ENCODE peak calls at places on chromosome 15, in ten cellular contexts. One of them, this sample, is unnamed.

GRCh38 chr15:31477301-31477700 is 150.7 kb downstream of the KLF13 start:
- DNase-seq in stimulated activated CD8-positive, alpha-beta memory T cell treated with anti-CD3 and anti-CD28 coated beads, Interleukin-2, amount 100 ng/mL, for 48 hours: no peak
- DNase-seq in mesendoderm: no peak
- DNase-seq in NCI-H748 treated with DMSO at 0.1 percent for 48 hours: no peak
- DNase-seq in lower leg skin: no peak
- DNase-seq in esophagus squamous epithelium: no peak
- DNase-seq in lower lobe of right lung: no peak
- DNase-seq in amygdala: no peak
- DNase-seq in effector CD4-positive, alpha-beta T cell: no peak
- DNase-seq in myocyte: no peak
- DNase-seq in this sample: no peak

GRCh38 chr15:93929375-93930094 is 301.8 kb upstream of the MCTP2 start:
- DNase-seq in myocyte: no peak
- DNase-seq in amygdala: no peak
- DNase-seq in stimulated activated CD8-positive, alpha-beta memory T cell treated with anti-CD3 and anti-CD28 coated beads, Interleukin-2, amount 100 ng/mL, for 48 hours: no peak
- DNase-seq in esophagus squamous epithelium: no peak
- DNase-seq in lower leg skin: peak; percentile 65
- DNase-seq in effector CD4-positive, alpha-beta T cell: no peak
- DNase-seq in NCI-H748 treated with DMSO at 0.1 percent for 48 hours: no peak
- DNase-seq in lower lobe of right lung: no peak
- DNase-seq in mesendoderm: peak; percentile 64
- DNase-seq in this sample: no peak

GRCh38 chr15:101439920-101440319 is 49.6 kb downstream of the PCSK6 start:
- DNase-seq in mesendoderm: no peak
- DNase-seq in lower lobe of right lung: no peak
- DNase-seq in NCI-H748 treated with DMSO at 0.1 percent for 48 hours: no peak
- DNase-seq in amygdala: no peak
- DNase-seq in esophagus squamous epithelium: no peak
- DNase-seq in effector CD4-positive, alpha-beta T cell: no peak
- DNase-seq in lower leg skin: no peak
- DNase-seq in stimulated activated CD8-positive, alpha-beta memory T cell treated with anti-CD3 and anti-CD28 coated beads, Interleukin-2, amount 100 ng/mL, for 48 hours: no peak
- DNase-seq in myocyte: no peak
- DNase-seq in this sample: no peak

GRCh38 chr15:77030042-77030927 is 35.4 kb downstream of the PSTPIP1 start:
- DNase-seq in lower lobe of right lung: peak; percentile 44
- DNase-seq in stimulated activated CD8-positive, alpha-beta memory T cell treated with anti-CD3 and anti-CD28 coated beads, Interleukin-2, amount 100 ng/mL, for 48 hours: no peak
- DNase-seq in effector CD4-positive, alpha-beta T cell: no peak
- DNase-seq in lower leg skin: no peak
- DNase-seq in mesendoderm: no peak
- DNase-seq in NCI-H748 treated with DMSO at 0.1 percent for 48 hours: no peak
- DNase-seq in esophagus squamous epithelium: no peak
- DNase-seq in myocyte: no peak
- DNase-seq in amygdala: no peak
- DNase-seq in this sample: no peak

GRCh38 chr15:59885832-59886231 is 118.3 kb upstream of the FOXB1 start:
- DNase-seq in amygdala: no peak
- DNase-seq in stimulated activated CD8-positive, alpha-beta memory T cell treated with anti-CD3 and anti-CD28 coated beads, Interleukin-2, amount 100 ng/mL, for 48 hours: no peak
- DNase-seq in myocyte: no peak
- DNase-seq in esophagus squamous epithelium: no peak
- DNase-seq in NCI-H748 treated with DMSO at 0.1 percent for 48 hours: peak; percentile 70
- DNase-seq in mesendoderm: no peak
- DNase-seq in effector CD4-positive, alpha-beta T cell: no peak
- DNase-seq in lower leg skin: no peak
- DNase-seq in lower lobe of right lung: no peak
- DNase-seq in this sample: peak; percentile 18

GRCh38 chr15:74468341-74469032 is 7.5 kb upstream of the UBL7 start:
- DNase-seq in amygdala: no peak
- DNase-seq in lower leg skin: no peak
- DNase-seq in mesendoderm: no peak
- DNase-seq in myocyte: no peak
- DNase-seq in stimulated activated CD8-positive, alpha-beta memory T cell treated with anti-CD3 and anti-CD28 coated beads, Interleukin-2, amount 100 ng/mL, for 48 hours: no peak
- DNase-seq in NCI-H748 treated with DMSO at 0.1 percent for 48 hours: no peak
- DNase-seq in esophagus squamous epithelium: no peak
- DNase-seq in lower lobe of right lung: no peak
- DNase-seq in effector CD4-positive, alpha-beta T cell: no peak
- DNase-seq in this sample: no peak

GRCh38 chr15:73851679-73852078 is 21.7 kb upstream of the TBC1D21 start:
- DNase-seq in amygdala: no peak
- DNase-seq in stimulated activated CD8-positive, alpha-beta memory T cell treated with anti-CD3 and anti-CD28 coated beads, Interleukin-2, amount 100 ng/mL, for 48 hours: peak; percentile 10
- DNase-seq in mesendoderm: peak; percentile 87
- DNase-seq in lower leg skin: no peak
- DNase-seq in lower lobe of right lung: no peak
- DNase-seq in effector CD4-positive, alpha-beta T cell: peak; percentile 6
- DNase-seq in myocyte: peak; percentile 79
- DNase-seq in NCI-H748 treated with DMSO at 0.1 percent for 48 hours: no peak
- DNase-seq in esophagus squamous epithelium: no peak
- DNase-seq in this sample: peak; percentile 51

GRCh38 chr15:62979252-62979651 is 63.3 kb upstream of the TPM1 start:
- DNase-seq in NCI-H748 treated with DMSO at 0.1 percent for 48 hours: no peak
- DNase-seq in mesendoderm: no peak
- DNase-seq in esophagus squamous epithelium: no peak
- DNase-seq in lower leg skin: no peak
- DNase-seq in amygdala: no peak
- DNase-seq in effector CD4-positive, alpha-beta T cell: no peak
- DNase-seq in lower lobe of right lung: no peak
- DNase-seq in stimulated activated CD8-positive, alpha-beta memory T cell treated with anti-CD3 and anti-CD28 coated beads, Interleukin-2, amount 100 ng/mL, for 48 hours: no peak
- DNase-seq in myocyte: no peak
- DNase-seq in this sample: no peak

GRCh38 chr15:32838820-32839219 is 121.0 kb downstream of the GREM1 start:
- DNase-seq in stimulated activated CD8-positive, alpha-beta memory T cell treated with anti-CD3 and anti-CD28 coated beads, Interleukin-2, amount 100 ng/mL, for 48 hours: no peak
- DNase-seq in effector CD4-positive, alpha-beta T cell: no peak
- DNase-seq in esophagus squamous epithelium: no peak
- DNase-seq in myocyte: peak; percentile 72
- DNase-seq in lower leg skin: peak; percentile 60
- DNase-seq in NCI-H748 treated with DMSO at 0.1 percent for 48 hours: peak; percentile 65
- DNase-seq in mesendoderm: no peak
- DNase-seq in amygdala: peak; percentile 67
- DNase-seq in lower lobe of right lung: no peak
- DNase-seq in this sample: peak; percentile 95

GRCh38 chr15:74212494-74212893 is 9.9 kb upstream of the STRA6 start:
- DNase-seq in NCI-H748 treated with DMSO at 0.1 percent for 48 hours: no peak
- DNase-seq in myocyte: no peak
- DNase-seq in amygdala: no peak
- DNase-seq in esophagus squamous epithelium: no peak
- DNase-seq in stimulated activated CD8-positive, alpha-beta memory T cell treated with anti-CD3 and anti-CD28 coated beads, Interleukin-2, amount 100 ng/mL, for 48 hours: no peak
- DNase-seq in mesendoderm: no peak
- DNase-seq in effector CD4-positive, alpha-beta T cell: no peak
- DNase-seq in lower leg skin: no peak
- DNase-seq in lower lobe of right lung: no peak
- DNase-seq in this sample: no peak

GRCh38 chr15:38378162-38378560 is 75.8 kb upstream of the FAM98B start:
- DNase-seq in esophagus squamous epithelium: no peak
- DNase-seq in lower lobe of right lung: peak; percentile 63
- DNase-seq in myocyte: peak; percentile 17
- DNase-seq in lower leg skin: no peak
- DNase-seq in effector CD4-positive, alpha-beta T cell: no peak
- DNase-seq in stimulated activated CD8-positive, alpha-beta memory T cell treated with anti-CD3 and anti-CD28 coated beads, Interleukin-2, amount 100 ng/mL, for 48 hours: no peak
- DNase-seq in amygdala: peak; percentile 51
- DNase-seq in NCI-H748 treated with DMSO at 0.1 percent for 48 hours: no peak
- DNase-seq in mesendoderm: no peak
- DNase-seq in this sample: no peak

GRCh38 chr15:56248276-56248675 is 4.6 kb upstream of the RFX7 start:
- DNase-seq in NCI-H748 treated with DMSO at 0.1 percent for 48 hours: no peak
- DNase-seq in esophagus squamous epithelium: no peak
- DNase-seq in stimulated activated CD8-positive, alpha-beta memory T cell treated with anti-CD3 and anti-CD28 coated beads, Interleukin-2, amount 100 ng/mL, for 48 hours: no peak
- DNase-seq in amygdala: no peak
- DNase-seq in mesendoderm: no peak
- DNase-seq in lower lobe of right lung: no peak
- DNase-seq in lower leg skin: no peak
- DNase-seq in myocyte: no peak
- DNase-seq in effector CD4-positive, alpha-beta T cell: no peak
- DNase-seq in this sample: no peak

GRCh38 chr15:72155021-72155621 is 36.9 kb downstream of the SENP8 start:
- DNase-seq in effector CD4-positive, alpha-beta T cell: no peak
- DNase-seq in myocyte: peak; percentile 64
- DNase-seq in esophagus squamous epithelium: no peak
- DNase-seq in amygdala: peak; percentile 39
- DNase-seq in mesendoderm: no peak
- DNase-seq in lower leg skin: peak; percentile 54
- DNase-seq in NCI-H748 treated with DMSO at 0.1 percent for 48 hours: peak; percentile 45
- DNase-seq in lower lobe of right lung: peak; percentile 95
- DNase-seq in stimulated activated CD8-positive, alpha-beta memory T cell treated with anti-CD3 and anti-CD28 coated beads, Interleukin-2, amount 100 ng/mL, for 48 hours: no peak
- DNase-seq in this sample: peak; percentile 30

GRCh38 chr15:78265752-78266224 is 1.4 kb downstream of the DNAJA4 start:
- DNase-seq in amygdala: no peak
- DNase-seq in esophagus squamous epithelium: no peak
- DNase-seq in mesendoderm: no peak
- DNase-seq in NCI-H748 treated with DMSO at 0.1 percent for 48 hours: no peak
- DNase-seq in stimulated activated CD8-positive, alpha-beta memory T cell treated with anti-CD3 and anti-CD28 coated beads, Interleukin-2, amount 100 ng/mL, for 48 hours: no peak
- DNase-seq in myocyte: peak; percentile 97
- DNase-seq in effector CD4-positive, alpha-beta T cell: no peak
- DNase-seq in lower lobe of right lung: no peak
- DNase-seq in lower leg skin: no peak
- DNase-seq in this sample: peak; percentile 71

GRCh38 chr15:73990250-73991005 is 1.7 kb downstream of the STOML1 start:
- DNase-seq in effector CD4-positive, alpha-beta T cell: no peak
- DNase-seq in myocyte: no peak
- DNase-seq in stimulated activated CD8-positive, alpha-beta memory T cell treated with anti-CD3 and anti-CD28 coated beads, Interleukin-2, amount 100 ng/mL, for 48 hours: no peak
- DNase-seq in lower lobe of right lung: no peak
- DNase-seq in amygdala: no peak
- DNase-seq in esophagus squamous epithelium: no peak
- DNase-seq in NCI-H748 treated with DMSO at 0.1 percent for 48 hours: no peak
- DNase-seq in mesendoderm: no peak
- DNase-seq in lower leg skin: no peak
- DNase-seq in this sample: no peak

GRCh38 chr15:42226648-42227047 is 18.5 kb upstream of the VPS39 start:
- DNase-seq in myocyte: no peak
- DNase-seq in lower lobe of right lung: no peak
- DNase-seq in lower leg skin: no peak
- DNase-seq in esophagus squamous epithelium: no peak
- DNase-seq in mesendoderm: no peak
- DNase-seq in NCI-H748 treated with DMSO at 0.1 percent for 48 hours: no peak
- DNase-seq in effector CD4-positive, alpha-beta T cell: no peak
- DNase-seq in amygdala: peak; percentile 42
- DNase-seq in stimulated activated CD8-positive, alpha-beta memory T cell treated with anti-CD3 and anti-CD28 coated beads, Interleukin-2, amount 100 ng/mL, for 48 hours: no peak
- DNase-seq in this sample: no peak

GRCh38 chr15:98541519-98541918 is 106.8 kb upstream of the IGF1R start:
- DNase-seq in lower leg skin: no peak
- DNase-seq in esophagus squamous epithelium: no peak
- DNase-seq in effector CD4-positive, alpha-beta T cell: no peak
- DNase-seq in stimulated activated CD8-positive, alpha-beta memory T cell treated with anti-CD3 and anti-CD28 coated beads, Interleukin-2, amount 100 ng/mL, for 48 hours: no peak
- DNase-seq in NCI-H748 treated with DMSO at 0.1 percent for 48 hours: no peak
- DNase-seq in amygdala: no peak
- DNase-seq in mesendoderm: no peak
- DNase-seq in myocyte: no peak
- DNase-seq in lower lobe of right lung: no peak
- DNase-seq in this sample: no peak

GRCh38 chr15:101168463-101168824 is 83.4 kb downstream of the CHSY1 start:
- DNase-seq in esophagus squamous epithelium: no peak
- DNase-seq in myocyte: peak; percentile 73
- DNase-seq in NCI-H748 treated with DMSO at 0.1 percent for 48 hours: no peak
- DNase-seq in mesendoderm: no peak
- DNase-seq in stimulated activated CD8-positive, alpha-beta memory T cell treated with anti-CD3 and anti-CD28 coated beads, Interleukin-2, amount 100 ng/mL, for 48 hours: no peak
- DNase-seq in amygdala: peak; percentile 22
- DNase-seq in lower lobe of right lung: no peak
- DNase-seq in lower leg skin: peak; percentile 58
- DNase-seq in effector CD4-positive, alpha-beta T cell: no peak
- DNase-seq in this sample: no peak

GRCh38 chr15:85407421-85408269 is 27.2 kb downstream of the AKAP13 start:
- DNase-seq in esophagus squamous epithelium: no peak
- DNase-seq in mesendoderm: no peak
- DNase-seq in NCI-H748 treated with DMSO at 0.1 percent for 48 hours: no peak
- DNase-seq in effector CD4-positive, alpha-beta T cell: no peak
- DNase-seq in myocyte: peak; percentile 83
- DNase-seq in stimulated activated CD8-positive, alpha-beta memory T cell treated with anti-CD3 and anti-CD28 coated beads, Interleukin-2, amount 100 ng/mL, for 48 hours: no peak
- DNase-seq in lower lobe of right lung: no peak
- DNase-seq in amygdala: no peak
- DNase-seq in lower leg skin: no peak
- DNase-seq in this sample: peak; percentile 88

GRCh38 chr15:48440084-48440483 is 108.9 kb downstream of the DUT start:
- DNase-seq in NCI-H748 treated with DMSO at 0.1 percent for 48 hours: no peak
- DNase-seq in esophagus squamous epithelium: no peak
- DNase-seq in effector CD4-positive, alpha-beta T cell: no peak
- DNase-seq in mesendoderm: peak; percentile 86
- DNase-seq in myocyte: peak; percentile 59
- DNase-seq in lower lobe of right lung: no peak
- DNase-seq in stimulated activated CD8-positive, alpha-beta memory T cell treated with anti-CD3 and anti-CD28 coated beads, Interleukin-2, amount 100 ng/mL, for 48 hours: no peak
- DNase-seq in lower leg skin: peak; percentile 38
- DNase-seq in amygdala: no peak
- DNase-seq in this sample: peak; percentile 62

GRCh38 chr15:65819563-65819960 is 27.5 kb upstream of the DENND4A start:
- DNase-seq in myocyte: no peak
- DNase-seq in amygdala: no peak
- DNase-seq in esophagus squamous epithelium: no peak
- DNase-seq in stimulated activated CD8-positive, alpha-beta memory T cell treated with anti-CD3 and anti-CD28 coated beads, Interleukin-2, amount 100 ng/mL, for 48 hours: no peak
- DNase-seq in lower leg skin: no peak
- DNase-seq in effector CD4-positive, alpha-beta T cell: no peak
- DNase-seq in lower lobe of right lung: no peak
- DNase-seq in NCI-H748 treated with DMSO at 0.1 percent for 48 hours: peak; percentile 49
- DNase-seq in mesendoderm: no peak
- DNase-seq in this sample: no peak

GRCh38 chr15:79887517-79887916 is 9.3 kb downstream of the MTHFS start:
- DNase-seq in effector CD4-positive, alpha-beta T cell: no peak
- DNase-seq in stimulated activated CD8-positive, alpha-beta memory T cell treated with anti-CD3 and anti-CD28 coated beads, Interleukin-2, amount 100 ng/mL, for 48 hours: no peak
- DNase-seq in lower lobe of right lung: no peak
- DNase-seq in amygdala: no peak
- DNase-seq in mesendoderm: no peak
- DNase-seq in esophagus squamous epithelium: no peak
- DNase-seq in myocyte: no peak
- DNase-seq in lower leg skin: no peak
- DNase-seq in NCI-H748 treated with DMSO at 0.1 percent for 48 hours: no peak
- DNase-seq in this sample: no peak

GRCh38 chr15:69760890-69761568 is 308.4 kb downstream of the RPLP1 start:
- DNase-seq in amygdala: no peak
- DNase-seq in mesendoderm: no peak
- DNase-seq in effector CD4-positive, alpha-beta T cell: peak; percentile 68
- DNase-seq in lower lobe of right lung: peak; percentile 70
- DNase-seq in stimulated activated CD8-positive, alpha-beta memory T cell treated with anti-CD3 and anti-CD28 coated beads, Interleukin-2, amount 100 ng/mL, for 48 hours: peak; percentile 44
- DNase-seq in NCI-H748 treated with DMSO at 0.1 percent for 48 hours: no peak
- DNase-seq in esophagus squamous epithelium: no peak
- DNase-seq in myocyte: peak; percentile 88
- DNase-seq in lower leg skin: peak; percentile 79
- DNase-seq in this sample: peak; percentile 99

This sample was measured in LHCN-M2.